ENCODE peak calls at places on chromosomes 5 and 9, in five cellular contexts. One of them, this sample, is unnamed.

GRCh38 chr9:98481676-98482075 is 226.2 kb upstream of the TBC1D2 start:
- DNase-seq in gastrocnemius medialis: no peak
- DNase-seq in CD8-positive, alpha-beta T cell: no peak
- DNase-seq in effector memory CD4-positive, alpha-beta T cell: no peak
- DNase-seq in WERI-Rb-1: no peak
- DNase-seq in this sample: no peak

GRCh38 chr9:110604101-110604710 is 24.7 kb upstream of the SVEP1 start:
- DNase-seq in gastrocnemius medialis: no peak
- DNase-seq in CD8-positive, alpha-beta T cell: no peak
- DNase-seq in effector memory CD4-positive, alpha-beta T cell: no peak
- DNase-seq in WERI-Rb-1: no peak
- DNase-seq in this sample: no peak

GRCh38 chr9:33123632-33124031 is 43.5 kb downstream of the B4GALT1 start:
- DNase-seq in gastrocnemius medialis: no peak
- DNase-seq in CD8-positive, alpha-beta T cell: no peak
- DNase-seq in effector memory CD4-positive, alpha-beta T cell: no peak
- DNase-seq in WERI-Rb-1: no peak
- DNase-seq in this sample: no peak

GRCh38 chr5:73363911-73364730 is 84.5 kb downstream of the FOXD1 start:
- DNase-seq in gastrocnemius medialis: no peak
- DNase-seq in CD8-positive, alpha-beta T cell: no peak
- DNase-seq in effector memory CD4-positive, alpha-beta T cell: no peak
- DNase-seq in WERI-Rb-1: no peak
- DNase-seq in this sample: no peak

GRCh38 chr9:95460627-95461164 is 56.1 kb downstream of the PTCH1 start:
- DNase-seq in gastrocnemius medialis: no peak
- DNase-seq in CD8-positive, alpha-beta T cell: no peak
- DNase-seq in effector memory CD4-positive, alpha-beta T cell: no peak
- DNase-seq in WERI-Rb-1: no peak
- DNase-seq in this sample: no peak

GRCh38 chr5:116887104-116887503 is 312.5 kb upstream of the SEMA6A start:
- DNase-seq in gastrocnemius medialis: no peak
- DNase-seq in CD8-positive, alpha-beta T cell: no peak
- DNase-seq in effector memory CD4-positive, alpha-beta T cell: no peak
- DNase-seq in WERI-Rb-1: no peak
- DNase-seq in this sample: no peak

GRCh38 chr9:23492126-23493002 is 333.7 kb downstream of the ELAVL2 start:
- DNase-seq in gastrocnemius medialis: no peak
- DNase-seq in CD8-positive, alpha-beta T cell: no peak
- DNase-seq in effector memory CD4-positive, alpha-beta T cell: no peak
- DNase-seq in WERI-Rb-1: peak; percentile 43
- DNase-seq in this sample: peak; percentile 35

GRCh38 chr5:176610430-176610763 is 441 bp upstream of the GPRIN1 start:
- DNase-seq in gastrocnemius medialis: no peak
- DNase-seq in CD8-positive, alpha-beta T cell: no peak
- DNase-seq in effector memory CD4-positive, alpha-beta T cell: no peak
- DNase-seq in WERI-Rb-1: peak; percentile 56
- DNase-seq in this sample: no peak

GRCh38 chr5:40150896-40151295 is 528.8 kb upstream of the PTGER4 start:
- DNase-seq in gastrocnemius medialis: no peak
- DNase-seq in CD8-positive, alpha-beta T cell: no peak
- DNase-seq in effector memory CD4-positive, alpha-beta T cell: no peak
- DNase-seq in WERI-Rb-1: no peak
- DNase-seq in this sample: no peak

GRCh38 chr5:157148734-157149615 is 6.3 kb upstream of the MED7 start:
- DNase-seq in gastrocnemius medialis: no peak
- DNase-seq in CD8-positive, alpha-beta T cell: peak; percentile 78
- DNase-seq in effector memory CD4-positive, alpha-beta T cell: peak; percentile 55
- DNase-seq in WERI-Rb-1: peak; percentile 75
- DNase-seq in this sample: peak; percentile 11

GRCh38 chr9:114348906-114349482 is 19.3 kb downstream of the ORM2 start:
- DNase-seq in gastrocnemius medialis: peak; percentile 42
- DNase-seq in CD8-positive, alpha-beta T cell: peak; percentile 85
- DNase-seq in effector memory CD4-positive, alpha-beta T cell: peak; percentile 36
- DNase-seq in WERI-Rb-1: peak; percentile 92
- DNase-seq in this sample: peak; percentile 50
- H3K27ac ChIP-seq in gastrocnemius medialis: peak overlapping the region; percentile 36
- H3K27ac ChIP-seq in CD8-positive, alpha-beta T cell: peak overlapping the region; percentile 21
- H3K27ac ChIP-seq in effector memory CD4-positive, alpha-beta T cell: peak overlapping the region; percentile 68
- H3K27ac ChIP-seq in WERI-Rb-1: peak overlapping the region; percentile 50
- H3K27ac ChIP-seq in this sample: peak overlapping the region; percentile 83

DNA sequence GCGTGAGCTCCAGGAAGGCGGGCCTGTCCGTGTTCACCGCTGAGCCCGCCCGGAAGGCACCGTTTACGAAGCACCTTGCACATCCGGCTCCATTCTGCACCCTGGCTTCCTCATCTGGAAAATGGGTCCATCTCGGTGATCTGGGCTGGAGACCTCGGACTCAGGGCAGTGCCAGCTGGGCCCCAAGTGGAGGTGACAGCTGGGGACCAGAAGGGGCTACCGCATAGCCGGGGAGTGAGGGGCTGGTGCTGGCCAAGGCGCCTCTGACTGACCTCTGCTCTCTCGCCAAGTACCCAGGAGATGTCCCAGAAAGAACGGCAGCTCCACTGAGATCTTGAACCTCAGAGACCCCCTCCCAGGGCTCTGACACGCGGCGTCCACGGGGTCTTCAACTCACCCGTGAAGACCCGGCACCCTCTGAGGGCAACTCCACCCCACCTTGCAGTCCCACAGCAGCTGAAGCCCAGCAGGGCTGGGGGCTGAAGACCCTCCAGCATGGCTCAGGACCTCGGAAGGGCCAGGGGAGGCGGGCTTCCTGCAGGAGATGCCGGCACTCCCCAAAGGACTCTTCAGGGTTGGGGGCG is 52.3 kb upstream of the NKD2 start:
- DNase-seq in gastrocnemius medialis: no peak
- DNase-seq in CD8-positive, alpha-beta T cell: no peak
- DNase-seq in effector memory CD4-positive, alpha-beta T cell: no peak
- DNase-seq in WERI-Rb-1: no peak
- DNase-seq in this sample: no peak
- H3K27ac ChIP-seq in gastrocnemius medialis: no peak overlapping the region
- H3K27ac ChIP-seq in CD8-positive, alpha-beta T cell: no peak overlapping the region
- H3K27ac ChIP-seq in effector memory CD4-positive, alpha-beta T cell: no peak overlapping the region
- H3K27ac ChIP-seq in WERI-Rb-1: no peak overlapping the region
- H3K27ac ChIP-seq in this sample: no peak overlapping the region

GRCh38 chr5:132788508-132788907 is 11.5 kb upstream of the SEPTIN8 start:
- DNase-seq in gastrocnemius medialis: no peak
- DNase-seq in CD8-positive, alpha-beta T cell: no peak
- DNase-seq in effector memory CD4-positive, alpha-beta T cell: no peak
- DNase-seq in WERI-Rb-1: no peak
- DNase-seq in this sample: no peak
- H3K27ac ChIP-seq in gastrocnemius medialis: no peak overlapping the region
- H3K27ac ChIP-seq in CD8-positive, alpha-beta T cell: no peak overlapping the region
- H3K27ac ChIP-seq in effector memory CD4-positive, alpha-beta T cell: no peak overlapping the region
- H3K27ac ChIP-seq in WERI-Rb-1: no peak overlapping the region
- H3K27ac ChIP-seq in this sample: no peak overlapping the region

DNA sequence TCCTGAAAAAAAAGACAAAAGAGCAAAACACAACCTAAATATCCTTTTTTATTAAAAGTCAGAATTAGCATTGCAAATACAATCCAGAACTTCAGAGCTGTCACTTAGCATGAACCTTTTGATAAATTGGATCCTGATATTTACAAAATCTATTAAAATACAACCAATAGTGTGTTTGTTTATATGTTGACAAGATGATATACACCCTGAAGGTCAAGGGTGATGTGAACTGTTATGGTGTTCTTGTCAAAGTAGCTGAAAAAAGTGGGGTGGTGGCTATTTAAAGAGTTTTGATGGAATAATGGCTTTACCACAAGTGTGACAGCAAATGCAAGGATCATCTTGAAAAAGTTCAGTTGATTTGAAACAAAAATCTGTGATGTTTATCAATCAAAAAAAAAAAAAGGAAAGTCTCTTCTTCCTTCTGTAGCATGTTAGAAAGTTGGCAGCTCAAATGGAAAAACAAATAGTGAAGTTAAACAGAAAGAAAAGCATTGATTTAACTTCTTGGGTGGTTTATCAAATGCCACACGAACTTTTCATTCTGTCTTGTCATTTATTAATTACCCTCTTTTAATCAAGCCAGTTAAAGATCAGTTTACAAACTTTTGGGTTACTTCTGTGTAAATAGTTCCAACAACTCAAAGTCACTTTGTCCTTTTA is 44.5 kb downstream of the PRDM6 start:
- DNase-seq in gastrocnemius medialis: no peak
- DNase-seq in CD8-positive, alpha-beta T cell: no peak
- DNase-seq in effector memory CD4-positive, alpha-beta T cell: no peak
- DNase-seq in WERI-Rb-1: no peak
- DNase-seq in this sample: no peak
- H3K27ac ChIP-seq in gastrocnemius medialis: no peak overlapping the region
- H3K27ac ChIP-seq in CD8-positive, alpha-beta T cell: no peak overlapping the region
- H3K27ac ChIP-seq in effector memory CD4-positive, alpha-beta T cell: no peak overlapping the region
- H3K27ac ChIP-seq in WERI-Rb-1: no peak overlapping the region
- H3K27ac ChIP-seq in this sample: no peak overlapping the region

GRCh38 chr5:138111937-138112336 is 27.3 kb downstream of the NME5 start:
- DNase-seq in gastrocnemius medialis: no peak
- DNase-seq in CD8-positive, alpha-beta T cell: no peak
- DNase-seq in effector memory CD4-positive, alpha-beta T cell: no peak
- DNase-seq in WERI-Rb-1: no peak
- DNase-seq in this sample: no peak
- H3K27ac ChIP-seq in gastrocnemius medialis: no peak overlapping the region
- H3K27ac ChIP-seq in CD8-positive, alpha-beta T cell: no peak overlapping the region
- H3K27ac ChIP-seq in effector memory CD4-positive, alpha-beta T cell: no peak overlapping the region
- H3K27ac ChIP-seq in WERI-Rb-1: no peak overlapping the region
- H3K27ac ChIP-seq in this sample: no peak overlapping the region

GRCh38 chr5:52481851-52482250 is 305.9 kb upstream of the ITGA1 start:
- DNase-seq in gastrocnemius medialis: no peak
- DNase-seq in CD8-positive, alpha-beta T cell: no peak
- DNase-seq in effector memory CD4-positive, alpha-beta T cell: no peak
- DNase-seq in WERI-Rb-1: no peak
- DNase-seq in this sample: no peak
- H3K27ac ChIP-seq in gastrocnemius medialis: no peak overlapping the region
- H3K27ac ChIP-seq in CD8-positive, alpha-beta T cell: no peak overlapping the region
- H3K27ac ChIP-seq in effector memory CD4-positive, alpha-beta T cell: no peak overlapping the region
- H3K27ac ChIP-seq in WERI-Rb-1: no peak overlapping the region
- H3K27ac ChIP-seq in this sample: no peak overlapping the region